ENCODE peak calls at places on chromosomes 11 and 22, in five cellular contexts. One of them, this sample, is unnamed.

GRCh38 chr11:45798793-45799441 is 6.0 kb upstream of the SLC35C1 start:
- DNase-seq in CD4-positive, alpha-beta T cell: no peak
- DNase-seq in IMR-90: peak; percentile 60
- DNase-seq in lower lobe of right lung: peak; percentile 73
- DNase-seq in substantia nigra: no peak
- DNase-seq in this sample: peak; percentile 32

GRCh38 chr11:118437046-118437735 is 899 bp downstream of the KMT2A start:
- DNase-seq in CD4-positive, alpha-beta T cell: peak; percentile 49
- DNase-seq in IMR-90: peak; percentile 35
- DNase-seq in lower lobe of right lung: peak; percentile 50
- DNase-seq in substantia nigra: peak; percentile 36
- DNase-seq in this sample: peak; percentile 27

GRCh38 chr11:112499153-112499907 is 238.7 kb upstream of the PLET1 start:
- DNase-seq in CD4-positive, alpha-beta T cell: no peak
- DNase-seq in IMR-90: no peak
- DNase-seq in lower lobe of right lung: no peak
- DNase-seq in substantia nigra: no peak
- DNase-seq in this sample: no peak

GRCh38 chr11:82869657-82870056 is 30.6 kb downstream of the PRCP start:
- DNase-seq in CD4-positive, alpha-beta T cell: no peak
- DNase-seq in IMR-90: no peak
- DNase-seq in lower lobe of right lung: no peak
- DNase-seq in substantia nigra: no peak
- DNase-seq in this sample: no peak

GRCh38 chr11:75445315-75445953 is 12.4 kb upstream of the KLHL35 start:
- DNase-seq in CD4-positive, alpha-beta T cell: peak; percentile 64
- DNase-seq in IMR-90: peak; percentile 41
- DNase-seq in lower lobe of right lung: peak; percentile 75
- DNase-seq in substantia nigra: peak; percentile 67
- DNase-seq in this sample: peak; percentile 48

GRCh38 chr11:95138448-95138847 is 48.8 kb downstream of the ENDOD1 start:
- DNase-seq in CD4-positive, alpha-beta T cell: no peak
- DNase-seq in IMR-90: no peak
- DNase-seq in lower lobe of right lung: no peak
- DNase-seq in substantia nigra: no peak
- DNase-seq in this sample: no peak

GRCh38 chr11:101262995-101263394 is 133.4 kb upstream of the PGR start:
- DNase-seq in CD4-positive, alpha-beta T cell: no peak
- DNase-seq in IMR-90: no peak
- DNase-seq in lower lobe of right lung: no peak
- DNase-seq in substantia nigra: no peak
- DNase-seq in this sample: no peak

GRCh38 chr11:65503923-65504670 is 5.3 kb downstream of the MALAT1 start:
- DNase-seq in CD4-positive, alpha-beta T cell: no peak
- DNase-seq in IMR-90: peak; percentile 59
- DNase-seq in lower lobe of right lung: no peak
- DNase-seq in substantia nigra: no peak
- DNase-seq in this sample: no peak

GRCh38 chr22:20545681-20546521 is 38.5 kb downstream of the MED15 start:
- DNase-seq in CD4-positive, alpha-beta T cell: no peak
- DNase-seq in IMR-90: no peak
- DNase-seq in lower lobe of right lung: peak; percentile 16
- DNase-seq in substantia nigra: no peak
- DNase-seq in this sample: no peak

GRCh38 chr11:9617960-9618359 is 44.5 kb downstream of the WEE1 start:
- DNase-seq in CD4-positive, alpha-beta T cell: no peak
- DNase-seq in IMR-90: peak; percentile 87
- DNase-seq in lower lobe of right lung: no peak
- DNase-seq in substantia nigra: no peak
- DNase-seq in this sample: no peak

GRCh38 chr11:124039557-124039956 is 1.6 kb downstream of the OR10G7 start:
- DNase-seq in CD4-positive, alpha-beta T cell: no peak
- DNase-seq in IMR-90: no peak
- DNase-seq in lower lobe of right lung: no peak
- DNase-seq in substantia nigra: no peak
- DNase-seq in this sample: no peak

GRCh38 chr11:31437742-31438435 is 68.2 kb downstream of the DNAJC24 start:
- DNase-seq in CD4-positive, alpha-beta T cell: no peak
- DNase-seq in IMR-90: peak; percentile 84
- DNase-seq in lower lobe of right lung: no peak
- DNase-seq in substantia nigra: no peak
- DNase-seq in this sample: no peak

GRCh38 chr11:119618208-119618909 is 110.6 kb downstream of the NECTIN1 start:
- DNase-seq in CD4-positive, alpha-beta T cell: no peak
- DNase-seq in IMR-90: no peak
- DNase-seq in lower lobe of right lung: peak; percentile 68
- DNase-seq in substantia nigra: peak; percentile 84
- DNase-seq in this sample: peak; percentile 78

GRCh38 chr11:44940835-44941234 is 9.8 kb downstream of the TP53I11 start:
- DNase-seq in CD4-positive, alpha-beta T cell: no peak
- DNase-seq in IMR-90: no peak
- DNase-seq in lower lobe of right lung: no peak
- DNase-seq in substantia nigra: no peak
- DNase-seq in this sample: no peak

GRCh38 chr11:1222491-1223345 is at the start of gene MUC5B:
- DNase-seq in CD4-positive, alpha-beta T cell: no peak
- DNase-seq in IMR-90: no peak
- DNase-seq in lower lobe of right lung: peak; percentile 50
- DNase-seq in substantia nigra: no peak
- DNase-seq in this sample: no peak

GRCh38 chr11:31106963-31107576 is 262.5 kb downstream of the DCDC1 start:
- DNase-seq in CD4-positive, alpha-beta T cell: peak; percentile 29
- DNase-seq in IMR-90: peak; percentile 7
- DNase-seq in lower lobe of right lung: peak; percentile 47
- DNase-seq in substantia nigra: peak; percentile 72
- DNase-seq in this sample: peak; percentile 10

GRCh38 chr22:23569291-23569690 is 10.8 kb downstream of the IGLL1 start:
- DNase-seq in CD4-positive, alpha-beta T cell: no peak
- DNase-seq in IMR-90: no peak
- DNase-seq in lower lobe of right lung: no peak
- DNase-seq in substantia nigra: no peak
- DNase-seq in this sample: no peak

GRCh38 chr11:47551086-47551485 is 1.8 kb downstream of the CELF1 start:
- DNase-seq in CD4-positive, alpha-beta T cell: no peak
- DNase-seq in IMR-90: peak; percentile 48
- DNase-seq in lower lobe of right lung: no peak
- DNase-seq in substantia nigra: no peak
- DNase-seq in this sample: no peak

GRCh38 chr11:70031631-70032469 is 46.3 kb upstream of the ANO1 start:
- DNase-seq in CD4-positive, alpha-beta T cell: no peak
- DNase-seq in IMR-90: no peak
- DNase-seq in lower lobe of right lung: no peak
- DNase-seq in substantia nigra: no peak
- DNase-seq in this sample: no peak

GRCh38 chr11:36683823-36684222 is 85.8 kb upstream of the RAG2 start:
- DNase-seq in CD4-positive, alpha-beta T cell: no peak
- DNase-seq in IMR-90: no peak
- DNase-seq in lower lobe of right lung: no peak
- DNase-seq in substantia nigra: no peak
- DNase-seq in this sample: no peak

GRCh38 chr11:67504023-67504949 is 877 bp downstream of the PITPNM1 start:
- DNase-seq in CD4-positive, alpha-beta T cell: no peak
- DNase-seq in IMR-90: no peak
- DNase-seq in lower lobe of right lung: no peak
- DNase-seq in substantia nigra: peak; percentile 20
- DNase-seq in this sample: no peak

GRCh38 chr22:26756675-26757293 is 99.4 kb downstream of the MIAT start:
- DNase-seq in CD4-positive, alpha-beta T cell: peak; percentile 10
- DNase-seq in IMR-90: peak; percentile 36
- DNase-seq in lower lobe of right lung: peak; percentile 66
- DNase-seq in substantia nigra: peak; percentile 76
- DNase-seq in this sample: peak; percentile 44

GRCh38 chr22:41782751-41783150 is 17.7 kb upstream of the CCDC134 start:
- DNase-seq in CD4-positive, alpha-beta T cell: no peak
- DNase-seq in IMR-90: no peak
- DNase-seq in lower lobe of right lung: no peak
- DNase-seq in substantia nigra: no peak
- DNase-seq in this sample: no peak

GRCh38 chr11:8484251-8484650 is 109.8 kb downstream of the STK33 start:
- DNase-seq in CD4-positive, alpha-beta T cell: no peak
- DNase-seq in IMR-90: no peak
- DNase-seq in lower lobe of right lung: no peak
- DNase-seq in substantia nigra: no peak
- DNase-seq in this sample: no peak

GRCh38 chr22:46267431-46268279 is at the start of gene TTC38:
- DNase-seq in CD4-positive, alpha-beta T cell: peak; percentile 38
- DNase-seq in IMR-90: peak; percentile 60
- DNase-seq in lower lobe of right lung: peak; percentile 95
- DNase-seq in substantia nigra: peak; percentile 91
- DNase-seq in this sample: peak; percentile 68

GRCh38 chr11:96242971-96243647 is 99.9 kb downstream of the MAML2 start:
- DNase-seq in CD4-positive, alpha-beta T cell: peak; percentile 75
- DNase-seq in IMR-90: peak; percentile 98
- DNase-seq in lower lobe of right lung: peak; percentile 96
- DNase-seq in substantia nigra: peak; percentile 86
- DNase-seq in this sample: peak; percentile 83

GRCh38 chr11:96237759-96238158 is 105.2 kb downstream of the MAML2 start:
- DNase-seq in CD4-positive, alpha-beta T cell: no peak
- DNase-seq in IMR-90: no peak
- DNase-seq in lower lobe of right lung: no peak
- DNase-seq in substantia nigra: no peak
- DNase-seq in this sample: no peak

GRCh38 chr11:96241351-96241841 is 101.6 kb downstream of the MAML2 start:
- DNase-seq in CD4-positive, alpha-beta T cell: no peak
- DNase-seq in IMR-90: no peak
- DNase-seq in lower lobe of right lung: no peak
- DNase-seq in substantia nigra: no peak
- DNase-seq in this sample: no peak

GRCh38 chr11:96238563-96239166 is 104.3 kb downstream of the MAML2 start:
- DNase-seq in CD4-positive, alpha-beta T cell: no peak
- DNase-seq in IMR-90: peak; percentile 72
- DNase-seq in lower lobe of right lung: no peak
- DNase-seq in substantia nigra: no peak
- DNase-seq in this sample: no peak

DNA sequence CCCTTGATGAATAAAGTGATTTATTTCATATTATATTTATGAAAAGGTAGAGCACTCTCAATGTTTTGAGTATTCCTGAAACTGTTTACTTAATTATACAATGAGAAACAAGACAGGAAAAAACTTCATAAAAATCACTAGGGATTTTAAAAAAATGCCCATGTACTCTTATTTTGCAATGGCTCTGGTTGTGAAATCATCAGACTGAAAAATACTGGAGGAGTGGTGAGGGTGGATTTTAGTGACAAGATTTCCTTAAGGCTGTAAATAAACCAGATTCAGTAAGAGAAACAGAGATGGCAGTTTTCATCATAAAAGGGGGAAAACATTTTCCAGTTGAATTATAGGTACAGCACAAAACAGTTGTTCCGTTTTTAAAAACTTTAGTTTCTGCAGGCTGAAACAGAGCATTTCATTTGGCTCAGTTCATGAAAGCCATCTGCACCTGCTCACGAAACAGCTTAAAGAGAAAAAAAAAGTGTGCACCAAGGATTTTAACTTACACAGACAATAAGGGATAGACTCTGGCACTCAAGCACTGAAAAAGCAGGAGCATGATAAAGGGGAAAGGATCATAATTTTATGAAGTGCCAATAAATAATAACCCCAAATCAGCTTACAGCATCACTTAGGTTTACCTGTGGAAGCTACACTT is 100.7 kb downstream of the MAML2 start:
- DNase-seq in CD4-positive, alpha-beta T cell: no peak
- DNase-seq in IMR-90: no peak
- DNase-seq in lower lobe of right lung: no peak
- DNase-seq in substantia nigra: no peak
- DNase-seq in this sample: no peak
- H3K27ac ChIP-seq in CD4-positive, alpha-beta T cell: peak overlapping the region; percentile 76
- H3K27ac ChIP-seq in IMR-90: peak overlapping the region; percentile 25
- H3K27ac ChIP-seq in lower lobe of right lung: peak overlapping the region; percentile 86
- H3K27ac ChIP-seq in substantia nigra: peak overlapping the region; percentile 70
- H3K27ac ChIP-seq in this sample: peak overlapping the region; percentile 83

GRCh38 chr11:131038597-131038996 is 122.3 kb upstream of the SNX19 start:
- DNase-seq in CD4-positive, alpha-beta T cell: no peak
- DNase-seq in IMR-90: no peak
- DNase-seq in lower lobe of right lung: no peak
- DNase-seq in substantia nigra: no peak
- DNase-seq in this sample: no peak

GRCh38 chr11:131036544-131036943 is 120.3 kb upstream of the SNX19 start:
- DNase-seq in CD4-positive, alpha-beta T cell: no peak
- DNase-seq in IMR-90: peak; percentile 18
- DNase-seq in lower lobe of right lung: no peak
- DNase-seq in substantia nigra: no peak
- DNase-seq in this sample: no peak

GRCh38 chr11:131027501-131027900 is 111.2 kb upstream of the SNX19 start:
- DNase-seq in CD4-positive, alpha-beta T cell: no peak
- DNase-seq in IMR-90: no peak
- DNase-seq in lower lobe of right lung: no peak
- DNase-seq in substantia nigra: no peak
- DNase-seq in this sample: no peak

GRCh38 chr11:131037873-131038272 is 121.6 kb upstream of the SNX19 start:
- DNase-seq in CD4-positive, alpha-beta T cell: no peak
- DNase-seq in IMR-90: no peak
- DNase-seq in lower lobe of right lung: no peak
- DNase-seq in substantia nigra: no peak
- DNase-seq in this sample: no peak

GRCh38 chr11:131033151-131033651 is 116.9 kb upstream of the SNX19 start:
- DNase-seq in CD4-positive, alpha-beta T cell: no peak
- DNase-seq in IMR-90: peak; percentile 99
- DNase-seq in lower lobe of right lung: no peak
- DNase-seq in substantia nigra: no peak
- DNase-seq in this sample: no peak
- H3K27ac ChIP-seq in CD4-positive, alpha-beta T cell: no peak overlapping the region
- H3K27ac ChIP-seq in IMR-90: peak overlapping the region; percentile 46
- H3K27ac ChIP-seq in lower lobe of right lung: no peak overlapping the region
- H3K27ac ChIP-seq in substantia nigra: no peak overlapping the region
- H3K27ac ChIP-seq in this sample: no peak overlapping the region

GRCh38 chr22:31947296-31947695 is 3.0 kb downstream of the YWHAH start:
- DNase-seq in CD4-positive, alpha-beta T cell: peak; percentile 26
- DNase-seq in IMR-90: no peak
- DNase-seq in lower lobe of right lung: no peak
- DNase-seq in substantia nigra: no peak
- DNase-seq in this sample: no peak
- H3K27ac ChIP-seq in CD4-positive, alpha-beta T cell: no peak overlapping the region
- H3K27ac ChIP-seq in IMR-90: no peak overlapping the region
- H3K27ac ChIP-seq in lower lobe of right lung: no peak overlapping the region
- H3K27ac ChIP-seq in substantia nigra: no peak overlapping the region
- H3K27ac ChIP-seq in this sample: peak overlapping the region; percentile 20

DNA sequence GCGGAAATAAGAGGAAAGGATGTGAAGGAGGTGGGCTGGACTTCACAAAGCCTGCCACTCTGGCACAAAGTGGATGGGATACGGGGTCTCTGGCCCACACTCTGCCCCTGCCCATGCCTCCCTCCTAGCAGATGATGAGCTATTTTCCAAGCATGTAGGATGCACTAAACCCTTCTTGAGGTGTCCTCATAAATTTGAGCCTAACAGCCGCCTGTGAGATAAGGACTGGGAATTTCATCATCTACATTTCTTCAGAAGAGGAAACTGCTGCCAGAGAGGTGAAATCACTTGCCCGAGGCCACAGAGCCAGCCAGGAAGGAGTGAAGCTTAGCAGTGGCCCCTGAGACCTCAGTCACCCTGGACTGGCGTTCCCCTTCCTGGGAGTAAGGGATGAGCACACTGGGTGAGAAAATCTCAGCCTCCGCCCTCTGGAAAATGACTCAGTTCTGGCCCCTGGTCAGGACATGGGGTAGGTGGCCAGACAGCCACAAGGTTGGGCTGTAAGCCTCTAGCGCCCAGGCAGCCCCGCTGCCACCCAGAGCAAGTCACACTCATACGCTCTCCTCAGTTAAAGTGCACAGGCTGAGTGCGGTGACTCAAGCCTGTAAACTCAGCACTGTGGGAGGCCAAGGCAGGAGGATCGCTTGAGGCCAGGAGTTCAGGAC is 27.9 kb downstream of the MB start:
- DNase-seq in CD4-positive, alpha-beta T cell: no peak
- DNase-seq in IMR-90: peak; percentile 77
- DNase-seq in lower lobe of right lung: no peak
- DNase-seq in substantia nigra: no peak
- DNase-seq in this sample: no peak
- H3K27ac ChIP-seq in CD4-positive, alpha-beta T cell: no peak overlapping the region
- H3K27ac ChIP-seq in IMR-90: no peak overlapping the region
- H3K27ac ChIP-seq in lower lobe of right lung: no peak overlapping the region
- H3K27ac ChIP-seq in substantia nigra: no peak overlapping the region
- H3K27ac ChIP-seq in this sample: no peak overlapping the region